ENCODE peak calls at places on chromosome 6, in four cellular contexts. J, A, U and I are unnamed samples.

GRCh38 chr6:151962246-151962846 is 154.9 kb downstream of the ESR1 start:
- DNase-seq in J (peak), U (no peak), A (peak), I (no peak)

GRCh38 chr6:1091905-1092304 is 220.0 kb upstream of the FOXQ1 start:
- DNase-seq in U (no peak), J (no peak), A (no peak), I (no peak)

GRCh38 chr6:64527899-64528298 is 892.3 kb downstream of the PHF3 start:
- DNase-seq in U (no peak), A (no peak), J (no peak), I (no peak)

GRCh38 chr6:143570147-143570853 is 58.8 kb upstream of the FUCA2 start:
- DNase-seq in A (no peak), U (no peak), J (peak), I (no peak)

GRCh38 chr6:152117156-152118129 is 310.0 kb downstream of the ESR1 start:
- DNase-seq in U (no peak), A (no peak), J (no peak), I (no peak)

GRCh38 chr6:123508290-123508689 is 128.5 kb downstream of the TRDN start:
- DNase-seq in J (no peak), A (no peak), U (no peak), I (no peak)

GRCh38 chr6:33958863-33959651 is 155.3 kb upstream of the MLN start:
- DNase-seq in A (no peak), J (no peak), U (no peak), I (no peak)

GRCh38 chr6:141202641-141203040 is 930.1 kb upstream of the GJE1 start:
- DNase-seq in J (no peak), A (no peak), U (no peak), I (no peak)

GRCh38 chr6:4560225-4561077 is 215.8 kb upstream of the CDYL start:
- DNase-seq in U (no peak), J (no peak), A (no peak), I (no peak)

GRCh38 chr6:31559958-31560696 is 12.0 kb upstream of the LTA start:
- DNase-seq in J (peak), U (no peak), A (peak), I (peak)

GRCh38 chr6:16903470-16903869 is 142.2 kb upstream of the ATXN1 start:
- DNase-seq in A (no peak), J (no peak), U (no peak), I (no peak)

GRCh38 chr6:40848868-40849524 is 190.0 kb downstream of the UNC5CL start:
- DNase-seq in J (no peak), U (no peak), A (no peak), I (no peak)

GRCh38 chr6:161943561-161943960 is 669.7 kb upstream of the AGPAT4 start:
- DNase-seq in U (no peak), J (no peak), A (no peak), I (no peak)

GRCh38 chr6:83389606-83390005 is 41.2 kb downstream of the ME1 start:
- DNase-seq in J (no peak), U (no peak), A (no peak), I (no peak)

GRCh38 chr6:160077526-160077925 is 44.1 kb upstream of the SLC22A1 start:
- DNase-seq in A (no peak), U (no peak), J (no peak), I (no peak)

GRCh38 chr6:92047886-92048285 is 1371.5 kb downstream of the EPHA7 start:
- DNase-seq in J (no peak), U (no peak), A (no peak), I (no peak)

GRCh38 chr6:7730411-7730810 is 4.5 kb downstream of the BMP6 start:
- DNase-seq in A (no peak), J (no peak), U (no peak), I (no peak)

GRCh38 chr6:23478324-23478723 is 647.7 kb upstream of the NRSN1 start:
- DNase-seq in U (no peak), A (no peak), J (no peak), I (no peak)

GRCh38 chr6:34908194-34908593 is 19.1 kb downstream of the ANKS1A start:
- DNase-seq in U (no peak), J (no peak), A (peak), I (no peak)

GRCh38 chr6:56537223-56537770 is 105.4 kb downstream of the DST start:
- DNase-seq in A (no peak), J (no peak), U (no peak), I (no peak)

GRCh38 chr6:107489636-107490567 is at the start of gene SOBP:
- DNase-seq in A (peak), U (peak), J (peak), I (peak)

GRCh38 chr6:106162926-106163325 is 76.8 kb downstream of the PRDM1 start:
- DNase-seq in A (no peak), J (no peak), U (no peak), I (no peak)

GRCh38 chr6:101113468-101114260 is 232.5 kb upstream of the ASCC3 start:
- DNase-seq in A (no peak), J (no peak), U (no peak), I (no peak)

GRCh38 chr6:79810878-79811277 is 136.5 kb downstream of the ELOVL4 start:
- DNase-seq in U (no peak), J (no peak), A (no peak), I (no peak)

GRCh38 chr6:112600168-112600567 is 253.0 kb downstream of the RFPL4B start:
- DNase-seq in U (no peak), J (no peak), A (no peak), I (no peak)

GRCh38 chr6:35468980-35469710 is 944 bp downstream of the RPL10A start:
- DNase-seq in J (no peak), U (no peak), A (no peak), I (no peak)

GRCh38 chr6:117142995-117143394 is 122.4 kb upstream of the VGLL2 start:
- DNase-seq in A (no peak), U (no peak), J (no peak), I (no peak)

GRCh38 chr6:26045046-26045938 is 41.9 kb upstream of the HFE start:
- DNase-seq in U (peak), J (peak), A (peak), I (peak)

GRCh38 chr6:134421496-134421895 is 103.6 kb upstream of the SGK1 start:
- DNase-seq in J (no peak), A (no peak), U (no peak), I (no peak)

GRCh38 chr6:77812304-77812703 is 159.5 kb downstream of the MEI4 start:
- DNase-seq in J (no peak), A (no peak), U (no peak), I (no peak)

GRCh38 chr6:42049116-42049809 is 1.1 kb upstream of the TAF8 start:
- DNase-seq in U (peak), J (peak), A (no peak), I (no peak)

GRCh38 chr6:116352515-116353471 is 18.0 kb upstream of the DSE start:
- DNase-seq in A (no peak), U (no peak), J (no peak), I (no peak)

GRCh38 chr6:16851044-16851540 is 89.8 kb upstream of the ATXN1 start:
- DNase-seq in U (no peak), A (no peak), J (no peak), I (no peak)

GRCh38 chr6:14499804-14500203 is 382.2 kb downstream of the CD83 start:
- DNase-seq in A (no peak), U (no peak), J (no peak), I (no peak)

GRCh38 chr6:13262302-13263006 is 65.9 kb downstream of the TBC1D7 start:
- DNase-seq in J (no peak), A (no peak), U (no peak), I (no peak)

GRCh38 chr6:45445749-45446454 is 68.2 kb upstream of the SUPT3H start:
- DNase-seq in A (peak), U (peak), J (peak), I (peak)